ENCODE peak calls at places on chromosome 19, in four cellular contexts. K, V, Y and F are unnamed samples.

GRCh38 chr19:28523619-28524018 is 689.3 kb downstream of the UQCRFS1 start:
- DNase-seq in K (no peak), V (no peak), Y (no peak), F (no peak)

GRCh38 chr19:37055330-37055729 is 22.9 kb upstream of the ZNF420 start:
- DNase-seq in K (no peak), V (no peak), Y (no peak), F (no peak)

GRCh38 chr19:46944918-46945628 is 74.6 kb upstream of the NPAS1 start:
- DNase-seq in K (peak), V (peak), Y (no peak), F (no peak)

GRCh38 chr19:19911150-19911549 is 10.4 kb downstream of the ZNF93 start:
- DNase-seq in K (no peak), V (no peak), Y (no peak), F (no peak)

GRCh38 chr19:39299404-39299803 is 3.2 kb downstream of the IFNL1 start:
- DNase-seq in K (no peak), V (no peak), Y (no peak), F (no peak)

GRCh38 chr19:54229146-54229545 is 6.3 kb upstream of the LILRB3 start:
- DNase-seq in K (no peak), V (no peak), Y (no peak), F (no peak)

GRCh38 chr19:39160523-39160861 is 34.9 kb downstream of the PAK4 start:
- DNase-seq in K (no peak), V (no peak), Y (no peak), F (no peak)

GRCh38 chr19:4425531-4425930 is 23.1 kb downstream of the CHAF1A start:
- DNase-seq in K (no peak), V (no peak), Y (no peak), F (no peak)

GRCh38 chr19:3519126-3519525 is 13.0 kb downstream of the FZR1 start:
- DNase-seq in K (no peak), V (no peak), Y (no peak), F (no peak)

GRCh38 chr19:3591876-3592613 is 6.8 kb downstream of the GIPC3 start:
- DNase-seq in K (no peak), V (no peak), Y (no peak), F (no peak)

GRCh38 chr19:19817357-19817756 is 4.2 kb downstream of the ZNF506 start:
- DNase-seq in K (no peak), V (no peak), Y (peak), F (no peak)

GRCh38 chr19:3150739-3151329 is 15.0 kb downstream of the GNA15 start:
- DNase-seq in K (no peak), V (no peak), Y (no peak), F (no peak)

GRCh38 chr19:41299755-41300089 is 10.2 kb upstream of the CCDC97 start:
- DNase-seq in K (peak), V (peak), Y (no peak), F (no peak)

GRCh38 chr19:2755448-2755705 is 15.6 kb upstream of the SLC39A3 start:
- DNase-seq in K (no peak), V (no peak), Y (no peak), F (no peak)

GRCh38 chr19:42370068-42370520 is 20.0 kb downstream of the CNFN start:
- DNase-seq in K (no peak), V (no peak), Y (no peak), F (no peak)

GRCh38 chr19:3593156-3593555 is 7.9 kb downstream of the GIPC3 start:
- DNase-seq in K (no peak), V (no peak), Y (no peak), F (no peak)

GRCh38 chr19:34712606-34713261 is 21.3 kb upstream of the ZNF181 start:
- DNase-seq in K (peak), V (peak), Y (peak), F (peak)

GRCh38 chr19:13031917-13032623 is 36.8 kb downstream of the NFIX start:
- DNase-seq in K (peak), V (no peak), Y (no peak), F (no peak)

GRCh38 chr19:11361771-11362731 is 6.8 kb downstream of the PLPPR2 start:
- DNase-seq in K (no peak), V (no peak), Y (no peak), F (no peak)

GRCh38 chr19:7734220-7735203 is 2.6 kb upstream of the CLEC4G start:
- DNase-seq in K (peak), V (no peak), Y (no peak), F (no peak)

GRCh38 chr19:8702350-8702749 is 3.8 kb upstream of the ACTL9 start:
- DNase-seq in K (no peak), V (no peak), Y (peak), F (peak)

GRCh38 chr19:22619932-22620331 is 14.2 kb upstream of the ZNF492 start:
- DNase-seq in K (no peak), V (no peak), Y (no peak), F (no peak)

GRCh38 chr19:38729653-38730469 is 14.4 kb downstream of the CAPN12 start:
- DNase-seq in K (no peak), V (peak), Y (peak), F (peak)

GRCh38 chr19:10009269-10009665 is 1.0 kb downstream of the COL5A3 start:
- DNase-seq in K (no peak), V (peak), Y (peak), F (peak)

GRCh38 chr19:6424190-6424938 is at the start of gene KHSRP:
- DNase-seq in K (no peak), V (no peak), Y (no peak), F (no peak)

GRCh38 chr19:33143897-33144405 is 12.0 kb downstream of the WDR88 start:
- DNase-seq in K (peak), V (peak), Y (peak), F (peak)

GRCh38 chr19:17337675-17338439 is 504 bp downstream of the GTPBP3 start:
- DNase-seq in K (peak), V (no peak), Y (no peak), F (peak)

GRCh38 chr19:39448271-39448670 is 2.9 kb downstream of the SUPT5H start:
- DNase-seq in K (no peak), V (no peak), Y (no peak), F (no peak)

GRCh38 chr19:42422576-42423461 is 4.4 kb downstream of the LIPE start:
- DNase-seq in K (no peak), V (peak), Y (peak), F (no peak)

GRCh38 chr19:33442706-33443105 is 69.2 kb downstream of the CEBPG start:
- DNase-seq in K (no peak), V (no peak), Y (no peak), F (no peak)

GRCh38 chr19:17706750-17707181 is 12.5 kb upstream of the MAP1S start:
- DNase-seq in K (no peak), V (no peak), Y (no peak), F (no peak)

GRCh38 chr19:43524922-43525835 is 1.8 kb downstream of the ETHE1 start:
- DNase-seq in K (peak), V (peak), Y (no peak), F (no peak)

GRCh38 chr19:58456111-58456510 is 4.7 kb downstream of the ZNF324B start:
- DNase-seq in K (no peak), V (no peak), Y (no peak), F (no peak)

GRCh38 chr19:40466219-40467006 is at the start of gene SPTBN4:
- DNase-seq in K (no peak), V (peak), Y (peak), F (peak)